ENCODE peak calls at places on chromosomes 5 and 9, in nine cellular contexts. W, H, A, G, O, U, X, J and N are unnamed samples. For H3K36me3, the result is how much of the 10 kb centered on the place peaks cover.

GRCh38 chr5:173324115-173325001 is 3.9 kb downstream of the STC2 start:
- DNase-seq in W (no peak), H (no peak), A (peak), G (peak), O (peak), U (peak), X (no peak), J (no peak), N (peak)

GRCh38 chr9:33151007-33151557 is 16.1 kb downstream of the B4GALT1 start:
- DNase-seq in W (no peak), H (peak), A (no peak), G (peak), O (peak), U (peak), X (no peak), J (no peak), N (peak)

GRCh38 chr9:133609311-133610098 is at the start of gene FAM163B:
- DNase-seq in W (no peak), H (no peak), A (no peak), G (peak), O (peak), U (peak), X (no peak), J (no peak), N (peak)

GRCh38 chr9:120343416-120343815 is 236.6 kb downstream of the CDK5RAP2 start:
- DNase-seq in W (no peak), H (no peak), A (no peak), G (no peak), O (no peak), U (no peak), X (no peak), J (no peak), N (no peak)

GRCh38 chr5:152505442-152506042 is 100.5 kb upstream of the NMUR2 start:
- DNase-seq in W (no peak), H (peak), A (peak), G (peak), O (peak), U (no peak), X (no peak), J (peak), N (peak)

GRCh38 chr5:125798311-125798710 is 624.9 kb upstream of the GRAMD2B start:
- DNase-seq in W (no peak), H (peak), A (no peak), G (peak), O (no peak), U (peak), X (no peak), J (peak), N (no peak)

GRCh38 chr9:21696411-21696865 is 106.0 kb upstream of the MTAP start:
- DNase-seq in W (no peak), H (no peak), A (no peak), G (no peak), O (no peak), U (peak), X (no peak), J (peak), N (no peak)

GRCh38 chr9:26975728-26976707 is 19.8 kb downstream of the IFT74 start:
- DNase-seq in W (no peak), H (no peak), A (no peak), G (peak), O (peak), U (no peak), X (no peak), J (peak), N (peak)

GRCh38 chr9:107605041-107605440 is 115.5 kb upstream of the KLF4 start:
- DNase-seq in W (no peak), H (no peak), A (no peak), G (no peak), O (no peak), U (peak), X (no peak), J (no peak), N (no peak)

GRCh38 chr5:145915970-145916638 is 20.3 kb upstream of the SH3RF2 start:
- DNase-seq in W (no peak), H (no peak), A (no peak), G (no peak), O (no peak), U (no peak), X (no peak), J (no peak), N (no peak)

GRCh38 chr5:44983006-44983405 is 174.3 kb downstream of the MRPS30 start:
- DNase-seq in W (no peak), H (no peak), A (no peak), G (peak), O (no peak), U (no peak), X (no peak), J (peak), N (no peak)

GRCh38 chr9:73081979-73082657 is 69.5 kb upstream of the ANXA1 start:
- DNase-seq in W (no peak), H (peak), A (no peak), G (peak), O (no peak), U (peak), X (no peak), J (peak), N (peak)

GRCh38 chr5:178839319-178839704 is 20.4 kb upstream of the ZNF354B start:
- DNase-seq in W (peak), H (no peak), A (peak), G (no peak), O (peak), U (peak), X (peak), J (peak), N (peak)

GRCh38 chr5:95261369-95262175 is 23.3 kb downstream of the MCTP1 start:
- DNase-seq in W (no peak), H (peak), A (no peak), G (peak), O (no peak), U (peak), X (no peak), J (no peak), N (peak)

GRCh38 chr5:36957953-36958559 is 81.5 kb downstream of the NIPBL start:
- DNase-seq in W (no peak), H (no peak), A (no peak), G (no peak), O (no peak), U (no peak), X (no peak), J (no peak), N (no peak)

GRCh38 chr5:154058055-154059038 is 19.6 kb downstream of the MFAP3 start:
- DNase-seq in W (no peak), H (no peak), A (no peak), G (peak), O (no peak), U (peak), X (no peak), J (peak), N (peak)

GRCh38 chr9:91332476-91333231 is 29.1 kb downstream of the AUH start:
- DNase-seq in W (no peak), H (no peak), A (no peak), G (peak), O (no peak), U (no peak), X (no peak), J (no peak), N (no peak)

GRCh38 chr9:137757139-137757538 is 120.4 kb upstream of the CACNA1B start:
- DNase-seq in W (no peak), H (no peak), A (no peak), G (peak), O (no peak), U (peak), X (no peak), J (no peak), N (no peak)
- H3K36me3 ChIP-seq in W (under half), H (half or more), A (under half), G (under half), O (under half), U (under half), X (half or more), J (half or more), N (under half)

GRCh38 chr9:71632771-71633170 is 135.5 kb downstream of the CEMIP2 start:
- DNase-seq in W (no peak), H (no peak), A (no peak), G (no peak), O (no peak), U (peak), X (no peak), J (no peak), N (no peak)
- H3K36me3 ChIP-seq in W (under half), H (under half), A (under half), G (under half), O (under half), U (under half), X (under half), J (under half), N (under half)

GRCh38 chr5:149322518-149322917 is 22.8 kb upstream of the GRPEL2 start:
- DNase-seq in W (no peak), H (no peak), A (no peak), G (no peak), O (no peak), U (no peak), X (no peak), J (no peak), N (no peak)

GRCh38 chr5:149320791-149321330 is 24.4 kb upstream of the GRPEL2 start:
- DNase-seq in W (no peak), H (peak), A (peak), G (peak), O (peak), U (peak), X (no peak), J (no peak), N (peak)

GRCh38 chr5:149317281-149318048 is 27.8 kb upstream of the GRPEL2 start:
- DNase-seq in W (no peak), H (no peak), A (no peak), G (peak), O (no peak), U (peak), X (peak), J (peak), N (no peak)

GRCh38 chr5:149315753-149316152 is 29.5 kb upstream of the GRPEL2 start:
- DNase-seq in W (no peak), H (no peak), A (no peak), G (no peak), O (no peak), U (no peak), X (no peak), J (no peak), N (no peak)

DNA sequence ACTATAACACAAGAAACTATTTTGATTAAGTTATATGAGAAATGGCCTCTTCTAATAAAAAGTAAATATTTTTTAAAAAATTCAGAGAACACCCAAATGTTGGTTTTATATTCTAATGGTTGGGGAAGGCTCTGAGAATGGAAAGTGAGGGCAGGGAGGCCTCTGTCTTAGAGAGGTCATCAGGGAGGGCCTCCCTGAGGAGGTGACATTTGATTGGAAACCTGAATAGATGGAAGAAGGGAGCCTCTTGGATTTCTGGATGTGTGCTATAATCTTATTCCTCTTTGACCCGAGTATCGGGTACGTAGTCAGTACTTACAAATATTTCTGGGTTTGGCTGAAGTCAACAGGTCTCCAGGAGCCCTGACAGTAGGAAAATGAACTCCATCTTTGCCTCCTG is 26.1 kb upstream of the GRPEL2 start:
- DNase-seq in W (no peak), H (no peak), A (no peak), G (no peak), O (no peak), U (no peak), X (no peak), J (no peak), N (no peak)
- H3K36me3 ChIP-seq in W (under half), H (under half), A (under half), G (under half), O (under half), U (under half), X (under half), J (under half), N (under half)

GRCh38 chr9:18061856-18062255 is 412.1 kb upstream of the ADAMTSL1 start:
- DNase-seq in W (no peak), H (no peak), A (no peak), G (no peak), O (no peak), U (no peak), X (no peak), J (no peak), N (no peak)

GRCh38 chr9:18071651-18072060 is 402.3 kb upstream of the ADAMTSL1 start:
- DNase-seq in W (no peak), H (no peak), A (no peak), G (peak), O (no peak), U (no peak), X (no peak), J (no peak), N (no peak)

GRCh38 chr9:18072967-18073366 is 401.0 kb upstream of the ADAMTSL1 start:
- DNase-seq in W (no peak), H (no peak), A (no peak), G (no peak), O (no peak), U (no peak), X (no peak), J (no peak), N (no peak)

GRCh38 chr9:18067553-18068120 is 406.3 kb upstream of the ADAMTSL1 start:
- DNase-seq in W (no peak), H (no peak), A (no peak), G (no peak), O (no peak), U (no peak), X (no peak), J (no peak), N (no peak)
- H3K36me3 ChIP-seq in W (under half), H (under half), A (under half), G (under half), O (under half), U (under half), X (under half), J (under half), N (under half)

GRCh38 chr5:1324301-1324700 is 20.6 kb downstream of the CLPTM1L start:
- DNase-seq in W (no peak), H (no peak), A (no peak), G (no peak), O (no peak), U (peak), X (no peak), J (no peak), N (peak)
- H3K36me3 ChIP-seq in W (under half), H (half or more), A (under half), G (under half), O (under half), U (under half), X (half or more), J (half or more), N (under half)

DNA sequence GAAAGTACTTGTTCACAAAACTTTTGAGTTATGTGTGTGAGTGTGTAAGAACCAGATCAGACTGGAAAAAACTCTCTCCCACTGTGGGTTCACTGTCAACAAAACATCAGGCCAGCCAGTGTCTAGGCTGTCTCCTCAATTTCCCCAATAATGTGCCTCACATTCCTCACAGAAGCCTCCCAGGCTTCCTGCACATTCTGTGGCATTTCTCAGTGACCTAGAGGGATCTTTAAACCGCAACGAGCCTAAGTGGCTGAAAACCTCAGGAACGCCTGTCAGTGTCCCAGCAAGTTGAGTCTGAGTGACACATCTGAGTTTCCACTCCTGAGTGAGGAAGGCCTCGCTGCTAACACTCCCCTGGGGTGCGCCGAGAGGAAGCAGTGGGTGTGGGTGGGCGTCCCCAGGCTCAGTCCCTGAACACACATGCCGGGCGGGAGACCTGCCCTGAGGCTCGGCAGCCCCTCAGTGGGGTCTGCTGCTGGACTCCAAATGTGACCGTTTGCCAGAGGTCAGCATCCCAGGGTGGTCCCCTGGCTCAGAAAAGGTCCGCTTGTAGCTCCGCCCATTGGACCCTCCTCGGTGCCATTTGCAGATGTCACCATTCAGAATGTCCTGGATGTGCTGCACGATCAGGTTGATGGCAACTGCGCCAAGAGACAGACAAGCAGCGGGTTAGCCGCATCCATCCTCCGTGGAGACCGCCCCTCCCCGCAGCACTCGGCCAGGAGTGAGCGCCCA is 6.3 kb downstream of the UCK1 start:
- DNase-seq in W (no peak), H (no peak), A (no peak), G (peak), O (no peak), U (peak), X (no peak), J (no peak), N (no peak)
- H3K36me3 ChIP-seq in W (half or more), H (half or more), A (under half), G (under half), O (under half), U (half or more), X (half or more), J (half or more), N (under half)

GRCh38 chr5:871596-872298 is 20.9 kb downstream of the BRD9 start:
- DNase-seq in W (no peak), H (no peak), A (no peak), G (no peak), O (no peak), U (no peak), X (no peak), J (no peak), N (no peak)

GRCh38 chr5:870973-871372 is 20.2 kb upstream of the ZDHHC11 start:
- DNase-seq in W (no peak), H (no peak), A (no peak), G (no peak), O (no peak), U (no peak), X (no peak), J (no peak), N (no peak)

GRCh38 chr5:873328-873727 is 19.3 kb downstream of the BRD9 start:
- DNase-seq in W (no peak), H (no peak), A (no peak), G (no peak), O (no peak), U (no peak), X (no peak), J (peak), N (no peak)

GRCh38 chr5:875931-876330 is 16.7 kb downstream of the BRD9 start:
- DNase-seq in W (no peak), H (no peak), A (no peak), G (no peak), O (no peak), U (no peak), X (no peak), J (no peak), N (no peak)

GRCh38 chr5:872301-872700 is 20.3 kb downstream of the BRD9 start:
- DNase-seq in W (no peak), H (no peak), A (no peak), G (no peak), O (no peak), U (no peak), X (no peak), J (no peak), N (no peak)
- H3K36me3 ChIP-seq in W (half or more), H (half or more), A (half or more), G (under half), O (under half), U (half or more), X (half or more), J (half or more), N (half or more)

GRCh38 chr5:150535611-150536010 is 27.7 kb downstream of the NDST1 start:
- DNase-seq in W (no peak), H (no peak), A (no peak), G (no peak), O (no peak), U (no peak), X (no peak), J (no peak), N (no peak)
- H3K36me3 ChIP-seq in W (under half), H (half or more), A (under half), G (half or more), O (under half), U (half or more), X (under half), J (half or more), N (under half)

GRCh38 chr9:136826188-136826541 is 16.1 kb upstream of the AJM1 start:
- DNase-seq in W (no peak), H (no peak), A (no peak), G (no peak), O (no peak), U (no peak), X (no peak), J (no peak), N (no peak)

GRCh38 chr9:136825295-136826187 is 16.7 kb upstream of the AJM1 start:
- DNase-seq in W (no peak), H (no peak), A (no peak), G (no peak), O (no peak), U (no peak), X (no peak), J (no peak), N (no peak)

GRCh38 chr9:136827794-136828473 is 14.3 kb upstream of the AJM1 start:
- DNase-seq in W (no peak), H (no peak), A (no peak), G (no peak), O (peak), U (no peak), X (no peak), J (no peak), N (no peak)

GRCh38 chr9:136828474-136829140 is 13.7 kb upstream of the AJM1 start:
- DNase-seq in W (no peak), H (no peak), A (no peak), G (no peak), O (no peak), U (no peak), X (no peak), J (no peak), N (no peak)

GRCh38 chr9:136826703-136827582 is 15.3 kb upstream of the AJM1 start:
- DNase-seq in W (no peak), H (no peak), A (no peak), G (no peak), O (peak), U (no peak), X (no peak), J (no peak), N (peak)
- H3K36me3 ChIP-seq in W (under half), H (half or more), A (under half), G (under half), O (under half), U (under half), X (half or more), J (half or more), N (under half)